ENCODE peak calls at places on chromosome 7, in eight cellular contexts. K, U, A, H, C, V, J and S are unnamed samples. For H3K9me3, the result is how much of the 10 kb centered on the place peaks cover.

GRCh38 chr7:137936509-137937201 is 65.2 kb downstream of the CREB3L2 start:
- DNase-seq in A (no peak), U (no peak), K (no peak), C (no peak), H (no peak), J (no peak), V (no peak), S (no peak)

GRCh38 chr7:112596981-112597380 is 116.2 kb downstream of the LSMEM1 start:
- DNase-seq in H (no peak), A (no peak), J (no peak), K (no peak), V (no peak), C (no peak), U (no peak), S (no peak)

GRCh38 chr7:127844165-127844564 is 187.1 kb downstream of the LRRC4 start:
- DNase-seq in J (no peak), U (no peak), C (no peak), V (no peak), A (no peak), H (no peak), K (no peak), S (no peak)

GRCh38 chr7:78018541-78019456 is 220.2 kb downstream of the PHTF2 start:
- DNase-seq in A (peak), H (peak), K (peak), U (no peak), J (peak), V (peak), C (peak), S (no peak)

GRCh38 chr7:101532000-101532399 is 97.1 kb downstream of the MYL10 start:
- DNase-seq in A (no peak), V (no peak), K (no peak), C (no peak), H (no peak), J (no peak), U (no peak), S (no peak)

GRCh38 chr7:117087639-117088396 is 134.5 kb downstream of the ST7 start:
- DNase-seq in H (no peak), J (no peak), U (no peak), A (no peak), C (no peak), V (no peak), K (no peak), S (no peak)

GRCh38 chr7:137873524-137873923 is 26.8 kb upstream of the DGKI start:
- DNase-seq in U (no peak), C (no peak), V (no peak), J (no peak), A (no peak), H (no peak), K (no peak), S (no peak)

GRCh38 chr7:23685770-23686169 is 5.8 kb downstream of the FAM221A start:
- DNase-seq in K (no peak), A (no peak), V (no peak), C (no peak), U (no peak), J (peak), H (no peak), S (no peak)

GRCh38 chr7:74033372-74034311 is 5.7 kb downstream of the ELN start:
- DNase-seq in V (peak), C (no peak), J (no peak), K (peak), A (peak), U (peak), H (peak), S (no peak)

DNA sequence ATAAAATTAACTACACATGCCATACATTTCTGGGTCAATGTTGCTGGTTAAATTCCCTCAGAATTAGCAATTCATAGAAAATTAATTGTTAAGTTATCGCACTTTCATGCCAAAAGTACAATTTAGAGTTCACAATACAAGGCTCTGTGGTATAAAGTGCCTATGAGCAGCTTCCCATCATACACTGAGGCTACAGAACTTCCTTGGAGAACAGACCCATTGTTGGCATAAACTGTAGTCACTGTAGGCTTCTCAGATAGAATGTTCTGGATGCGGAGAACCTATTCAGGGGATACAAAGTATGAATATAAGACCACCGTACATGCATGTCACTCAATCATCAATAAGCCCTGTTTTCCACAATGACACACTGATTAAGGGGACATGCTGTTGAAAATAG is 9.0 kb upstream of the PON3 start:
- DNase-seq in C (no peak), J (no peak), A (no peak), H (no peak), V (no peak), U (no peak), K (no peak), S (no peak)
- H3K27ac ChIP-seq in C (no peak), J (no peak), A (no peak), H (peak), V (no peak), U (no peak), K (no peak), S (no peak)

DNA sequence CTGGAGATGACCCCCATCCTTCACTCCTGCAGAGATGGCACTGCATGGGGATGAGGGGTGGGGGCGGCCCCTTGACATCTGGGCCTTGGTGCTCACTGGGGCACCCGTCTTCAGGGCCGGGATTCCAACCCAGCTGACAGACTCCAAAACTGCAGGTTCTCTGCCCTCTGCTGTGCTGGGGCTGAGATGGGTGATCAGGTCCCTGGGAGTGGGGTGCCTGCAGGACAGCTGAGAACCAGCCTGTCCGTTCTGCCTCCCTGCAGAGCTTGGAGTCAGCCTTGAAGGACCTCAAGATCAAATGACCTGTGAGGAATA is 14.3 kb downstream of the PDAP1 start:
- DNase-seq in A (no peak), V (no peak), U (no peak), K (no peak), J (no peak), C (no peak), H (no peak), S (no peak)
- H3K4me3 ChIP-seq in A (no peak), V (no peak), U (no peak), K (no peak), J (no peak), C (no peak), H (no peak), S (no peak)

GRCh38 chr7:66050990-66051424 is 24.6 kb upstream of the ASL start:
- DNase-seq in U (peak), J (peak), C (peak), V (no peak), A (no peak), K (no peak), H (no peak), S (no peak)

GRCh38 chr7:66052447-66052846 is 23.2 kb upstream of the ASL start:
- DNase-seq in U (no peak), K (no peak), C (no peak), A (no peak), J (no peak), V (no peak), H (no peak), S (no peak)

GRCh38 chr7:66043681-66044497 is 31.7 kb upstream of the ASL start:
- DNase-seq in U (peak), A (peak), J (peak), H (no peak), C (peak), V (peak), K (peak), S (no peak)

GRCh38 chr7:66050337-66050957 is 25.2 kb upstream of the ASL start:
- DNase-seq in C (no peak), U (no peak), H (no peak), K (no peak), J (no peak), A (no peak), V (no peak), S (no peak)

DNA sequence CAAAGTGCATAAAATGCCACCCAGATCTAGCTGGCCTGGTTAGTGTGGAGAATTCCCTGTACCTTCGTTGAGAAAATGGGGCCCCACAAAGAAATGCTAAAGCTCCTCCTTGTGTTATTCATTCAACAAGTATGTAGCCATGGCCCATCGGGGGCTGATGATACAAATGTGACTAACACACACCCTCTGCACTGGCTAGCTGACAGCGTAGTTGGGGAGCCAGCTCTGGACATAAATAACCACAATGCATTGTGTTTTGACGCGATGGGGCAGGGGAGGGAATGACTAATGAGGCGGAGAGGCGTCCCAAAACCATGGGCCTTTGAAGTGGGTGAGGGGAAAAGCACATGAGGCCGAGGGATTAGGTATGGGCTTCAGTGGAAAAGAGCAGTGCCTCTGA is 28.2 kb upstream of the ASL start:
- DNase-seq in J (peak), K (no peak), A (no peak), V (no peak), H (no peak), U (no peak), C (peak), S (no peak)
- H3K9me3 ChIP-seq in J (under half), K (under half), A (under half), V (under half), H (under half), U (under half), C (under half), S (under half)

GRCh38 chr7:132402751-132403245 is 173.5 kb downstream of the PLXNA4 start:
- DNase-seq in C (no peak), U (no peak), V (no peak), A (no peak), K (peak), J (no peak), H (no peak), S (no peak)

GRCh38 chr7:132404261-132404660 is 172.0 kb downstream of the PLXNA4 start:
- DNase-seq in K (no peak), A (no peak), U (no peak), C (no peak), V (no peak), H (no peak), J (no peak), S (no peak)

GRCh38 chr7:132406039-132406438 is 170.2 kb downstream of the PLXNA4 start:
- DNase-seq in C (no peak), J (no peak), H (no peak), V (no peak), K (no peak), U (no peak), A (no peak), S (no peak)

GRCh38 chr7:132402096-132402495 is 174.2 kb downstream of the PLXNA4 start:
- DNase-seq in U (no peak), K (no peak), J (no peak), H (no peak), C (no peak), A (no peak), V (no peak), S (no peak)

DNA sequence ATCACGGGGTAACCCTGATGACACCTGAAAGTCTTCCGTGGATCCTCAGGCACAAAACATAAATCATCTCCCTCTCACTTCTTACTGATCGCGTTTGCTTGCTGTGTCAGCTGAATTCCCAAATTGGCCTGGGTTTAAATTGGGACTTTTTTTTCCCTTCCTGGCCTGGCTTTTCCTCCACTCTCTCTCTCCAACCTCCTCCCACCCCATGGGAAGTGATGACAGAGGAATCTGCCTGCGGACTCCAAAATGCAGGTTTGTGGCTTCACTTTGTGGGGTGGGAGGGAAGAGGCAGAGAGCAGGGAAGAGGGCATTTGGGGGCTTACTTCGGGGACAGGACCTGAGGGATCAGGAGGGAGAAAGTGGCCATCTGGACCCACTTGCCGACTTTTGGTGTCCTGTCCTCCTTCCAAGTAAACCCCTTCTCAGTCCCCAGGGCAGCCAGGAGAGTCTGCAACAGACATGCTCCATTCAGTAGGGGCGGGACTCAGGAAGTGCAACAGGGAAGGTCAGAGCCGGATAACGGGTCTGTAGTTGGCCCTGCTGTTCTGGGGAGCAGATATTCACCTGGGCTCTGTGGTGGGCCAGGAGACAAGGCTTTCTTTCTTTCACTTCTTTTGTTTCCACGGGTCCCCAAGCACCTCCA is 172.7 kb downstream of the PLXNA4 start:
- DNase-seq in K (peak), V (no peak), U (no peak), H (no peak), C (no peak), A (no peak), J (no peak), S (no peak)
- H3K27ac ChIP-seq in K (no peak), V (no peak), U (peak), H (no peak), C (no peak), A (no peak), J (no peak), S (no peak)

GRCh38 chr7:30028749-30029635 is 780 bp downstream of the PLEKHA8 start:
- DNase-seq in K (no peak), V (peak), H (no peak), J (peak), C (peak), U (peak), A (peak), S (no peak)
- H3K4me3 ChIP-seq in K (peak), V (peak), H (peak), J (peak), C (peak), U (peak), A (peak), S (peak)

GRCh38 chr7:63039882-63040281 is 958.8 kb upstream of the ZNF722 start:
- DNase-seq in J (no peak), V (no peak), H (no peak), C (no peak), U (no peak), A (no peak), K (no peak), S (no peak)

GRCh38 chr7:63041786-63042185 is 956.9 kb upstream of the ZNF722 start:
- DNase-seq in J (no peak), H (no peak), A (no peak), U (no peak), K (no peak), V (no peak), C (no peak), S (no peak)

GRCh38 chr7:63042730-63043511 is 955.7 kb upstream of the ZNF722 start:
- DNase-seq in A (no peak), C (no peak), U (no peak), H (no peak), V (no peak), J (no peak), K (no peak), S (no peak)

GRCh38 chr7:63040336-63040735 is 958.3 kb upstream of the ZNF722 start:
- DNase-seq in A (no peak), V (no peak), C (no peak), K (no peak), H (no peak), U (no peak), J (no peak), S (no peak)

GRCh38 chr7:63040966-63041610 is 957.6 kb upstream of the ZNF722 start:
- DNase-seq in J (no peak), V (no peak), U (peak), K (no peak), H (no peak), C (peak), A (no peak), S (no peak)
- H3K9me3 ChIP-seq in J (under half), V (under half), U (under half), K (under half), H (under half), C (under half), A (under half), S (under half)

DNA sequence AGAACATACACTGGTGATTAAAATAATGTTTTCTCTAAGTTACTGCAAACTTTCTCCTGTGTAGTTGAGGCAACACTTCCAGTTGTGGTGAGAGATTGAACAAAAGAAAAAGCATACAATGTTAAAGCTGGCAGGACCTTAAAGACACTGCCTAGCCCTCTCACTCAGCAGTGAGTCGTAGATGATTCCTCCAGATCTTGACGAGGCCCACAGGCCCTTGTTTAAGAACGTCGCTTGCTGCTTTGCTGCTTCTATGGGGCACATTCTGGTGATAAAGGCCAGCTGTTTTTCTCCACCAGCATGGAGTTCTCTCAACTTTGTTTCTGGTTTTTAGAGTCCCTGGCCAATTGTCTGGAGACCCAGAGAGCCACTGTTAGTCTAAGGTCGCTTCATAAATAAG is 2.8 kb upstream of the DENND11 start:
- DNase-seq in J (peak), H (no peak), K (no peak), U (no peak), V (no peak), C (no peak), A (no peak), S (no peak)
- H3K27ac ChIP-seq in J (peak), H (no peak), K (no peak), U (no peak), V (no peak), C (no peak), A (no peak), S (no peak)